ENCODE peak calls at places on chromosomes 12 and 14, in ten cellular contexts. N is endothelial cell; D is fibroblast of the aortic adventitia; L is pulmonary artery endothelial cell; Q is psoas muscle; Y is GM04504; E is HFFc6; O is activated T-helper 1 cell treated with Interleukin-2 at 50 U/mL for 16 hours; X is Kasumi-1; C is activated naive CD8-positive, alpha-beta T cell treated with anti-CD3 and anti-CD28 coated beads, Interleukin-2, amount 50 U/mL, for 24 hours. Z is an unnamed sample.
A peak's percentile ranks its signal among the peaks of the same experiment; 100 is the strongest.

GRCh38 chr14:48614003-48614402 is 938.6 kb upstream of the MDGA2 start:
- DNase-seq in N (no peak), D (no peak), L (no peak), Q (no peak), Y (no peak), E (no peak), O (no peak), X (no peak), C (no peak), Z (no peak)

GRCh38 chr12:124573839-124574786 is 6.7 kb upstream of the NCOR2 start:
- DNase-seq in N (no peak), D (no peak), L (no peak), Q (no peak), Y (no peak), E (no peak), O (no peak), X (no peak), C (no peak), Z (no peak)

GRCh38 chr12:21659383-21659782 is 1.7 kb upstream of the LDHB start:
- DNase-seq in N (no peak), D (no peak), L (no peak), Q (no peak), Y (no peak), E (no peak), O (no peak), X (peak; percentile 20), C (no peak), Z (no peak)

GRCh38 chr14:30971586-30971985 is 53.9 kb upstream of the AP4S1 start:
- DNase-seq in N (no peak), D (no peak), L (no peak), Q (no peak), Y (no peak), E (no peak), O (no peak), X (no peak), C (no peak), Z (no peak)

GRCh38 chr12:109553471-109553870 is 19.8 kb downstream of the MMAB start:
- DNase-seq in N (no peak), D (no peak), L (no peak), Q (no peak), Y (no peak), E (no peak), O (no peak), X (no peak), C (no peak), Z (no peak)

GRCh38 chr14:59829941-59830734 is 40.4 kb downstream of the RTN1 start:
- DNase-seq in N (no peak), D (peak; percentile 58), L (peak; percentile 19), Q (no peak), Y (no peak), E (no peak), O (no peak), X (no peak), C (no peak), Z (no peak)

GRCh38 chr14:25400607-25401206 is 350.8 kb upstream of the STXBP6 start:
- DNase-seq in N (peak; percentile 57), D (peak; percentile 60), L (no peak), Q (no peak), Y (no peak), E (peak; percentile 31), O (no peak), X (peak; percentile 78), C (peak; percentile 49), Z (peak; percentile 26)

GRCh38 chr12:47817272-47818006 is 2.3 kb downstream of the HDAC7 start:
- DNase-seq in N (no peak), D (no peak), L (no peak), Q (no peak), Y (no peak), E (peak; percentile 18), O (no peak), X (no peak), C (no peak), Z (peak; percentile 13)

GRCh38 chr14:100193417-100194357 is 34.2 kb upstream of the DEGS2 start:
- DNase-seq in N (no peak), D (no peak), L (no peak), Q (no peak), Y (no peak), E (no peak), O (no peak), X (no peak), C (peak; percentile 18), Z (no peak)

GRCh38 chr12:83700858-83701257 is 1014.2 kb downstream of the TMTC2 start:
- DNase-seq in N (no peak), D (no peak), L (no peak), Q (no peak), Y (peak; percentile 2), E (no peak), O (no peak), X (no peak), C (no peak), Z (no peak)

GRCh38 chr12:2273288-2273687 is 220.5 kb downstream of the CACNA1C start:
- DNase-seq in N (no peak), D (peak; percentile 90), L (no peak), Q (peak; percentile 49), Y (no peak), E (peak; percentile 40), O (no peak), X (no peak), C (no peak), Z (peak; percentile 51)

GRCh38 chr14:91394105-91395081 is 23.2 kb downstream of the CCDC88C start:
- DNase-seq in N (no peak), D (no peak), L (no peak), Q (no peak), Y (no peak), E (no peak), O (no peak), X (no peak), C (no peak), Z (no peak)

GRCh38 chr14:100004392-100004791 is 60.8 kb upstream of the EVL start:
- DNase-seq in N (no peak), D (no peak), L (no peak), Q (no peak), Y (no peak), E (no peak), O (no peak), X (no peak), C (no peak), Z (no peak)

GRCh38 chr12:108173892-108174291 is 44.8 kb downstream of the WSCD2 start:
- DNase-seq in N (no peak), D (no peak), L (no peak), Q (no peak), Y (no peak), E (no peak), O (no peak), X (no peak), C (no peak), Z (no peak)